ENCODE peak calls at places on chromosomes 2 and 18, in five cellular contexts. P, K, V, L and R are unnamed samples.

GRCh38 chr2:35989523-35989922 is 366.1 kb upstream of the CRIM1 start:
- DNase-seq in P (peak; percentile 13), K (peak; percentile 82), V (peak; percentile 86), L (peak; percentile 31), R (peak; percentile 26)

GRCh38 chr2:233439191-233439590 is 84.9 kb downstream of the DGKD start:
- DNase-seq in P (no peak), K (no peak), V (no peak), L (no peak), R (no peak)

GRCh38 chr2:118774458-118775133 is 72.9 kb downstream of the EN1 start:
- DNase-seq in P (peak; percentile 91), K (no peak), V (peak; percentile 91), L (peak; percentile 21), R (peak; percentile 83)

GRCh38 chr18:44589709-44590108 is 91.0 kb upstream of the SETBP1 start:
- DNase-seq in P (no peak), K (no peak), V (no peak), L (no peak), R (peak; percentile 17)

GRCh38 chr18:13456736-13457271 is 238.2 kb downstream of the LDLRAD4 start:
- DNase-seq in P (no peak), K (no peak), V (no peak), L (no peak), R (no peak)

GRCh38 chr18:21242141-21243040 is at the start of gene GREB1L:
- DNase-seq in P (peak; percentile 80), K (peak; percentile 16), V (peak; percentile 93), L (no peak), R (peak; percentile 90)

GRCh38 chr18:66523219-66523991 is 80.5 kb downstream of the CDH19 start:
- DNase-seq in P (no peak), K (peak; percentile 33), V (no peak), L (no peak), R (no peak)

GRCh38 chr2:10303174-10303633 is 500 bp downstream of the HPCAL1 start:
- DNase-seq in P (no peak), K (no peak), V (peak; percentile 41), L (no peak), R (no peak)

GRCh38 chr2:70705160-70705850 is 62.7 kb downstream of the ADD2 start:
- DNase-seq in P (no peak), K (no peak), V (no peak), L (no peak), R (no peak)

GRCh38 chr2:227406177-227407031 is 18.7 kb upstream of the SCYGR1 start:
- DNase-seq in P (peak; percentile 93), K (peak; percentile 99), V (peak; percentile 85), L (peak; percentile 51), R (peak; percentile 93)

GRCh38 chr18:32907656-32908441 is 135.0 kb upstream of the KLHL14 start:
- DNase-seq in P (no peak), K (no peak), V (no peak), L (no peak), R (no peak)

GRCh38 chr2:208049006-208049405 is 23.7 kb upstream of the PLEKHM3 start:
- DNase-seq in P (no peak), K (no peak), V (no peak), L (no peak), R (no peak)

GRCh38 chr2:38156262-38156835 is 80.4 kb upstream of the CYP1B1 start:
- DNase-seq in P (no peak), K (no peak), V (no peak), L (no peak), R (no peak)

GRCh38 chr2:217943379-217944321 is 59.1 kb downstream of the TNS1 start:
- DNase-seq in P (peak; percentile 88), K (peak; percentile 71), V (peak; percentile 85), L (no peak), R (peak; percentile 93)

GRCh38 chr2:45278345-45279078 is 269.3 kb upstream of the SIX2 start:
- DNase-seq in P (no peak), K (no peak), V (no peak), L (no peak), R (no peak)

GRCh38 chr2:30072250-30072842 is 74.5 kb upstream of the YPEL5 start:
- DNase-seq in P (peak; percentile 89), K (peak; percentile 70), V (peak; percentile 86), L (peak; percentile 36), R (peak; percentile 86)

GRCh38 chr2:71486881-71487640 is 33.7 kb downstream of the DYSF start:
- DNase-seq in P (no peak), K (no peak), V (no peak), L (no peak), R (no peak)

GRCh38 chr2:70643715-70644114 is 90.1 kb upstream of the TGFA start:
- DNase-seq in P (peak; percentile 90), K (peak; percentile 27), V (peak; percentile 62), L (no peak), R (no peak)

GRCh38 chr2:239279508-239280295 is 121.1 kb downstream of the HDAC4 start:
- DNase-seq in P (no peak), K (no peak), V (no peak), L (no peak), R (no peak)

GRCh38 chr2:161134547-161135518 is 25.4 kb upstream of the TANK start:
- DNase-seq in P (peak; percentile 38), K (peak; percentile 66), V (peak; percentile 8), L (no peak), R (no peak)

GRCh38 chr2:171923206-171923605 is 945 bp downstream of the HAT1 start:
- DNase-seq in P (peak; percentile 6), K (peak; percentile 32), V (no peak), L (no peak), R (peak; percentile 19)

GRCh38 chr2:53859354-53860159 is at the start of gene GPR75:
- DNase-seq in P (peak; percentile 81), K (no peak), V (peak; percentile 15), L (no peak), R (peak; percentile 10)

GRCh38 chr2:25831744-25832449 is 46.4 kb downstream of the ASXL2 start:
- DNase-seq in P (no peak), K (no peak), V (no peak), L (no peak), R (no peak)

GRCh38 chr2:197327073-197327775 is 16.6 kb upstream of the ANKRD44 start:
- DNase-seq in P (no peak), K (no peak), V (no peak), L (no peak), R (no peak)

GRCh38 chr2:126894585-126895182 is 4.0 kb upstream of the TEX51 start:
- DNase-seq in P (no peak), K (no peak), V (no peak), L (no peak), R (no peak)

GRCh38 chr2:11389551-11390528 is 45.4 kb upstream of the ROCK2 start:
- DNase-seq in P (no peak), K (peak; percentile 93), V (no peak), L (no peak), R (peak; percentile 75)

GRCh38 chr2:76667764-76668163 is 854.4 kb downstream of the LRRTM4 start:
- DNase-seq in P (no peak), K (no peak), V (no peak), L (no peak), R (no peak)

GRCh38 chr2:64767670-64768425 is 114.1 kb upstream of the SERTAD2 start:
- DNase-seq in P (peak; percentile 88), K (peak; percentile 54), V (peak; percentile 93), L (peak; percentile 46), R (peak; percentile 94)
- H3K4me3 ChIP-seq in P (peak overlapping the region; percentile 63), K (peak overlapping the region; percentile 58), V (peak overlapping the region; percentile 64), L (peak overlapping the region; percentile 55), R (peak overlapping the region; percentile 51)

GRCh38 chr2:101382406-101382805 is 4.9 kb downstream of the CREG2 start:
- DNase-seq in P (no peak), K (no peak), V (no peak), L (no peak), R (no peak)

GRCh38 chr2:101388232-101388631 is 929 bp upstream of the CREG2 start:
- DNase-seq in P (no peak), K (no peak), V (no peak), L (no peak), R (peak; percentile 57)

GRCh38 chr2:101386599-101387150 is 628 bp downstream of the CREG2 start:
- DNase-seq in P (peak; percentile 49), K (no peak), V (peak; percentile 21), L (no peak), R (no peak)

GRCh38 chr2:101383016-101383541 is 4.2 kb downstream of the CREG2 start:
- DNase-seq in P (no peak), K (no peak), V (no peak), L (no peak), R (no peak)

GRCh38 chr2:101387151-101387807 is at the start of gene CREG2:
- DNase-seq in P (peak; percentile 85), K (peak; percentile 40), V (peak; percentile 91), L (peak; percentile 34), R (peak; percentile 89)
- TF ChIP-seq EZH2 in P (no peak), K (peak; percentile 49), V (peak; percentile 71), L (peak; percentile 48), R (no peak)

DNA sequence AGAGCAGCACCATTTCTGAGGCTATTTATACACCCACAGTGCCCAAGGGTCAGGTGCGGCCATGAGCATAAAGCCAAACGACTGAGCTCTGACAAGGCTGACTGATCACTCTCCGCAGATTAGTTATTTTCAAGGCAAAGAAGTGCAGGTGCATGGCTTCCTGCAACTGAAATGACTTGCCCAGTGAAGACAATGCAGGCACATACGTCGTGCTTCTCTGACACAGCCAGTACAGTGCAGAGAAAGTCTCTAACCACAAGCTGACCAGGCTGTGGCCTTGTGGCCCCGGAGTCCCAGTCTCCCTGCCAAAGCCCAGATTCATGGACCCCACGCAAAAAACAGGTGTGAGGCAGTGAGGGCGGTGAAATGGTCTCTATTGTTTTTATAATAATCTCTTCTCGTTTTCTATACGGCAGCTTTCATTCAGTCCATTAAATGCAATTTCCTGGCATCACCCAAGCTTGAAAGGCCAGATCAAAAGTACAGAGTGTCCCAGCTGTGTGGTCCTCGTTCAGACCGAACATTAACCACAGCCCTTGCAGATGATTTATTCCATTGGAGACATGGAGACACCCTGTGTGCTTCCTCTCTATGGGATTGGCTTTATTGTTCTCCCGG is 447.0 kb upstream of the ID2 start:
- DNase-seq in P (no peak), K (no peak), V (no peak), L (no peak), R (no peak)
- H3K4me3 ChIP-seq in P (no peak overlapping the region), K (no peak overlapping the region), V (no peak overlapping the region), L (no peak overlapping the region), R (no peak overlapping the region)

GRCh38 chr2:168355779-168356178 is 100.3 kb upstream of the CERS6 start:
- DNase-seq in P (peak; percentile 27), K (no peak), V (no peak), L (no peak), R (no peak)
- TF ChIP-seq EZH2 in P (no peak), K (no peak), V (no peak), L (no peak), R (no peak)

GRCh38 chr2:231567159-231567558 is 25.5 kb upstream of the TEX44 start:
- DNase-seq in P (no peak), K (no peak), V (no peak), L (no peak), R (no peak)
- H3K4me3 ChIP-seq in P (no peak overlapping the region), K (no peak overlapping the region), V (no peak overlapping the region), L (no peak overlapping the region), R (no peak overlapping the region)

GRCh38 chr2:188664391-188664790 is 309.8 kb upstream of the COL3A1 start:
- DNase-seq in P (no peak), K (no peak), V (no peak), L (no peak), R (no peak)
- TF ChIP-seq EZH2 in P (no peak), K (no peak), V (no peak), L (no peak), R (no peak)